ENCODE peak calls at places on chromosome 13, in eight cellular contexts. W is BJ, H is cardiac fibroblast, Z is brain microvascular endothelial cell, C is ascending aorta, T is heart left ventricle, I is fibroblast of lung, O is left ventricle myocardium inferior. G is an unnamed sample.

GRCh38 chr13:72180253-72180952 is 313.4 kb upstream of the DACH1 start:
- DNase-seq in O (no peak), C (no peak), T (no peak), Z (peak; percentile 58), H (peak; percentile 29), I (peak; percentile 92), W (no peak), G (no peak)

GRCh38 chr13:105847532-105848295 is 687.7 kb downstream of the EFNB2 start:
- DNase-seq in O (no peak), T (no peak), H (no peak), Z (no peak), C (no peak), I (peak; percentile 89), W (no peak), G (no peak)

GRCh38 chr13:58960909-58961308 is 1202.8 kb downstream of the DIAPH3 start:
- DNase-seq in I (peak; percentile 41), C (no peak), H (peak; percentile 51), W (no peak), Z (no peak), O (no peak), T (no peak), G (no peak)

GRCh38 chr13:73894995-73895571 is 239.1 kb downstream of the KLF12 start:
- DNase-seq in C (no peak), Z (no peak), H (no peak), W (no peak), O (no peak), T (no peak), I (no peak), G (no peak)

GRCh38 chr13:51277943-51278342 is 55.7 kb downstream of the FAM124A start:
- DNase-seq in C (no peak), O (no peak), H (no peak), W (no peak), I (no peak), Z (no peak), T (no peak), G (no peak)

GRCh38 chr13:45242070-45242469 is 41.2 kb upstream of the KCTD4 start:
- DNase-seq in T (no peak), I (peak; percentile 37), C (no peak), W (no peak), Z (no peak), H (peak; percentile 69), O (no peak), G (no peak)

GRCh38 chr13:27853871-27854270 is 61.6 kb downstream of the GSX1 start:
- DNase-seq in C (no peak), O (no peak), Z (no peak), I (no peak), H (no peak), T (no peak), W (no peak), G (no peak)

GRCh38 chr13:74110053-74110452 is 24.2 kb downstream of the KLF12 start:
- DNase-seq in W (no peak), H (no peak), C (no peak), T (peak; percentile 35), Z (no peak), O (peak; percentile 19), I (no peak), G (no peak)

DNA sequence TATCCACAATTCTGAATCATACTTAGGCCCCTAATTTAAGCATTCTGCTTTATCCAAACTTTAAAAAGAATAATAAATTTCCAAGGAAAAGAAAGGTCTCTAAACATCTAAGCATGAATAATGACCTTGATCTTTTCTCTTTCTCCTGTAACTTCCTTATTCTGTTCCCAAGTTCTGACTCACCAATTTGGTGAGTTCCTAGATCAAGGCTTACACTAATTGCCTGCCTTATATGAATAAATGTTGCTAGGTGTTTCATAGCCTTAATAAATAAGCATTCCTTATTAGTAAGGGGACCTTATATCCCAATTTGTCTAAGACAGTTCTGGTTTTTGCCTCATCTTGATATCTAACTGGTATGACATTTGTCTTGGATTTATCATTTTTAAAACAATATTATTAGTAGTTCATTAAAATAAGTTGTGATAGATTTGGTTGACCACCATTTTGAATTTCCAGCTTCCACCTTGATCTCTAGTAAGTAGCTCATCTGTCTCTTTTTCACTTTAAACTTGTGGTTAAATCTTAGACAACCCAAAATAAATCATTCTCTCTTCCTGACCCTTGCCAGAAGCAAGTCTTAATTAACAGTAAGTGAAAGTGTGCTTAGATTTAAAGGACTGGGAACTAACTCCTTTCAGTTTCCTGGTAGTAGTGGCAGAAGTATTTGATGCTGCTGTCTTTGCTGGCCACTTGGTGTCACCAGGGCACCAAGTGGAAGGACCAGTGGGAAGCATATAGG is 121.2 kb upstream of the MLNR start:
- DNase-seq in Z (no peak), W (no peak), O (no peak), C (no peak), H (peak; percentile 37), T (no peak), I (peak; percentile 40), G (no peak)
- TF ChIP-seq CTCF in Z (peak; percentile 59), W (peak; percentile 37), O (peak; percentile 63), C (no peak), H (peak; percentile 30), T (peak; percentile 35), I (peak; percentile 17), G (peak; percentile 15)

GRCh38 chr13:114164027-114164426 is 15.0 kb upstream of the CFAP97D2 start:
- DNase-seq in Z (no peak), T (no peak), H (no peak), C (peak; percentile 35), O (no peak), I (no peak), W (no peak), G (no peak)

GRCh38 chr13:114161028-114161556 is 18.0 kb upstream of the CFAP97D2 start:
- DNase-seq in Z (no peak), W (no peak), O (no peak), I (peak; percentile 35), H (peak; percentile 34), C (peak; percentile 46), T (no peak), G (no peak)

GRCh38 chr13:114162533-114162922 is 16.5 kb upstream of the CFAP97D2 start:
- DNase-seq in Z (no peak), C (no peak), O (no peak), T (no peak), W (no peak), I (no peak), H (no peak), G (no peak)

GRCh38 chr13:114164681-114165429 is 14.2 kb upstream of the CFAP97D2 start:
- DNase-seq in W (no peak), Z (no peak), H (no peak), T (no peak), I (no peak), C (peak; percentile 51), O (no peak), G (no peak)

DNA sequence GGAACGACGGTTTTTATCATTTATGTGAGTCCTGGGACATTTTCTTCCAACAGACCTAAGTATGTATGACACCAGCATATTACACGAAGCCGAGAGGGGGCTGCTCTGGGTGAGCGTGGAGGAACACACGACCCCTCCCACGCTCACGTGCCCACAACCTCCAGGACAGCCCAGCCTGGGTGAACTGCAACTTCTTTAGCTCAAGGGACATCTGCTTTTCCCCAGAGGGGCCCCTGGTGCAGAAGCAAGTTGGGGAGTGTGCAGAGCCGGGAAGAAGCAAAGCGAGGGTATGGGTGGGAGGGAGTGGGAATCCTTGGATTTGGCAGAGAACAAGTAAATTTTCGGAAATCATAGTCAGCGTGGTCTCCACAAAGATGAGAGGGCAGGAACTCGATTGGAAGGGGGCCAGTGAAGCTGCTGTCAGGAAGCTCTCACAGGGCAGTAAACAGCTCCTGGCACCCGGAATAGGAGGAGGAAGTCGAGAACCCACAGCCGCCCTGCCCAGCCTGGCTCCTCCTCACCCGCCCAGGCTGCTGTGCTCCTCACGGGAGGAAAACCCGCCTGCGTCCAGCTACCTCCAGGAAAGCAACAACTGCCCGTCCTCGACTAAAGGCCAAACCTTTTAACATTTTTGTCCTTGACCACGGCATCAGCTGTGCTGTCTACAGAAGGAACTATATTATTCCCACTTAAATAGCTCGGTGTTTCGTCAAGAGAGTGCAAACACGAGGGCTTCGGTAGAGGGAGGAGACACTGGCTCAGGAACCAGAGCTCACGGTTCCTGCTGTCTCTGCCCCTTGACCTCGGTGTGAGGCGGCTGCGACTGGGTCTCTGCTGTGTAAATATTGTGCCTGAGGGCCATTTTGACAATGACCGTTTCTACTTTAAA is 17.2 kb upstream of the CFAP97D2 start:
- DNase-seq in H (peak; percentile 30), T (peak; percentile 63), C (peak; percentile 79), O (peak; percentile 55), Z (no peak), W (no peak), I (peak; percentile 34), G (no peak)
- H3K4me3 ChIP-seq in H (no peak overlapping the region), T (no peak overlapping the region), C (peak overlapping the region; percentile 38), O (no peak overlapping the region), Z (peak overlapping the region; percentile 12), W (no peak overlapping the region), I (no peak overlapping the region), G (no peak overlapping the region)

GRCh38 chr13:98797456-98797855 is 45.0 kb upstream of the SLC15A1 start:
- DNase-seq in W (no peak), O (no peak), C (no peak), H (no peak), Z (no peak), T (no peak), I (peak; percentile 52), G (no peak)

GRCh38 chr13:98801626-98802418 is 49.4 kb upstream of the SLC15A1 start:
- DNase-seq in H (no peak), T (no peak), W (no peak), I (no peak), C (no peak), Z (no peak), O (no peak), G (no peak)

GRCh38 chr13:98798849-98799645 is 46.6 kb upstream of the SLC15A1 start:
- DNase-seq in T (no peak), I (peak; percentile 58), O (no peak), W (peak; percentile 67), Z (no peak), C (no peak), H (peak; percentile 77), G (no peak)

GRCh38 chr13:98802548-98802947 is 50.1 kb upstream of the SLC15A1 start:
- DNase-seq in C (no peak), Z (no peak), O (no peak), H (no peak), W (no peak), T (no peak), I (no peak), G (no peak)

GRCh38 chr13:98800078-98800477 is 47.6 kb upstream of the SLC15A1 start:
- DNase-seq in O (no peak), T (no peak), C (no peak), Z (no peak), W (no peak), H (no peak), I (no peak), G (no peak)
- TF ChIP-seq CTCF in O (no peak), T (no peak), C (no peak), Z (no peak), W (no peak), H (no peak), I (no peak), G (no peak)

GRCh38 chr13:98099627-98100026 is 43.3 kb upstream of the FARP1 start:
- DNase-seq in T (no peak), C (no peak), W (no peak), I (no peak), H (no peak), Z (no peak), O (no peak), G (no peak)

GRCh38 chr13:98094678-98095266 is 48.1 kb upstream of the FARP1 start:
- DNase-seq in I (peak; percentile 6), Z (no peak), W (no peak), C (no peak), H (no peak), T (no peak), O (no peak), G (no peak)

GRCh38 chr13:98103531-98103930 is 39.4 kb upstream of the FARP1 start:
- DNase-seq in I (peak; percentile 43), W (no peak), O (no peak), C (no peak), H (no peak), Z (no peak), T (no peak), G (no peak)

GRCh38 chr13:98097749-98098148 is 45.1 kb upstream of the FARP1 start:
- DNase-seq in C (no peak), Z (no peak), T (no peak), H (no peak), O (no peak), W (no peak), I (no peak), G (no peak)

DNA sequence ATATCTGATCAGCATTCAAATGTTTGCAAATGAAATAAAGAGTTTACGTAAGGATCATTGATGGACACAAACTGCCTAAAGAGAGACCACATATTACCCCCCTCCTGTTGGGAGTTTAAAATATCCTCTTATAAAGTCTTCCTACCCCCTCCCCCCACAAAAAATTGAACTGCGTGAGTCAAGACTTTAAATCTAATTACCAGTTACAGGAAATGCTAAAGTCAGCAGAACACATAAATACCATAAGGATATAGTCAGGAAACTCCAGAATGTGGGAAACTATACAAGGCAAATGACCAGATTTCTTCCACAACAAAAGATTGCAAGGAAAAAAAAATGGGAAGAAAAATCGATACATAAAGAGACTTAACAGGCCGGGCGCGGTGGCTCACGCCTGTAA is 44.4 kb upstream of the FARP1 start:
- DNase-seq in T (no peak), O (no peak), W (no peak), C (no peak), H (no peak), Z (no peak), I (peak; percentile 60), G (no peak)
- H3K4me3 ChIP-seq in T (no peak overlapping the region), O (no peak overlapping the region), W (no peak overlapping the region), C (no peak overlapping the region), H (no peak overlapping the region), Z (no peak overlapping the region), I (no peak overlapping the region), G (no peak overlapping the region)

G was measured in GM12864.